ENCODE peak calls at places on chromosomes 12 and 14, in four cellular contexts. P is A673, E is neural crest cell, U is cardiac fibroblast. M is an unnamed sample.
A peak's percentile ranks its signal among the peaks of the same experiment; 100 is the strongest.

GRCh38 chr12:114674201-114675047 is 9.6 kb downstream of the TBX3 start:
- DNase-seq in P (no peak), E (no peak), U (no peak), M (no peak)

GRCh38 chr14:52879958-52880357 is 70.9 kb downstream of the FERMT2 start:
- DNase-seq in P (no peak), E (no peak), U (peak; percentile 16), M (no peak)

GRCh38 chr12:117547209-117547608 is 185.8 kb upstream of the NOS1 start:
- DNase-seq in P (no peak), E (no peak), U (no peak), M (no peak)

GRCh38 chr14:72657214-72657921 is 236.5 kb downstream of the DPF3 start:
- DNase-seq in P (no peak), E (no peak), U (no peak), M (no peak)

GRCh38 chr12:53235742-53236442 is 3.9 kb upstream of the RARG start:
- DNase-seq in P (no peak), E (no peak), U (no peak), M (no peak)

GRCh38 chr12:7219599-7220243 is 30.2 kb downstream of the PEX5 start:
- DNase-seq in P (peak; percentile 75), E (peak; percentile 71), U (peak; percentile 85), M (peak; percentile 73)

GRCh38 chr12:88185988-88186387 is 43.9 kb downstream of the TMTC3 start:
- DNase-seq in P (peak; percentile 22), E (no peak), U (peak; percentile 46), M (no peak)

GRCh38 chr14:75981426-75981825 is 369 bp downstream of the TGFB3 start:
- DNase-seq in P (peak; percentile 25), E (no peak), U (no peak), M (no peak)

GRCh38 chr12:12201274-12201758 is 65.5 kb downstream of the LRP6 start:
- DNase-seq in P (no peak), E (no peak), U (peak; percentile 67), M (no peak)

GRCh38 chr12:52870361-52871290 is 21.8 kb upstream of the KRT78 start:
- DNase-seq in P (peak; percentile 73), E (peak; percentile 72), U (peak; percentile 47), M (peak; percentile 87)

GRCh38 chr12:97016163-97016562 is 109.1 kb downstream of the NEDD1 start:
- DNase-seq in P (no peak), E (no peak), U (no peak), M (no peak)

GRCh38 chr12:91382081-91382543 is 199.5 kb upstream of the DCN start:
- DNase-seq in P (peak; percentile 82), E (peak; percentile 96), U (peak; percentile 83), M (peak; percentile 90)

GRCh38 chr12:126286203-126286602 is 1221.0 kb downstream of the AACS start:
- DNase-seq in P (no peak), E (no peak), U (no peak), M (no peak)

GRCh38 chr14:75278422-75279152 is at the start of gene FOS:
- DNase-seq in P (peak; percentile 95), E (peak; percentile 79), U (peak; percentile 98), M (peak; percentile 79)

GRCh38 chr14:25041484-25041883 is 8.5 kb downstream of the STXBP6 start:
- DNase-seq in P (no peak), E (no peak), U (no peak), M (no peak)

GRCh38 chr12:53939141-53940108 is 794 bp downstream of the HOXC13 start:
- DNase-seq in P (peak; percentile 62), E (no peak), U (peak; percentile 27), M (peak; percentile 62)

GRCh38 chr12:26748741-26749431 is 84.1 kb downstream of the ITPR2 start:
- DNase-seq in P (peak; percentile 94), E (no peak), U (peak; percentile 53), M (no peak)

GRCh38 chr12:132171293-132171967 is 27.2 kb downstream of the NOC4L start:
- DNase-seq in P (no peak), E (no peak), U (no peak), M (no peak)

GRCh38 chr12:120076651-120077050 is 39.9 kb downstream of the RAB35 start:
- DNase-seq in P (no peak), E (no peak), U (no peak), M (no peak)

GRCh38 chr12:6768385-6769002 is 2.3 kb downstream of the PTMS start:
- DNase-seq in P (peak; percentile 33), E (no peak), U (no peak), M (no peak)

GRCh38 chr12:39581592-39581991 is 38.0 kb downstream of the ABCD2 start:
- DNase-seq in P (peak; percentile 12), E (no peak), U (peak; percentile 17), M (no peak)

DNA sequence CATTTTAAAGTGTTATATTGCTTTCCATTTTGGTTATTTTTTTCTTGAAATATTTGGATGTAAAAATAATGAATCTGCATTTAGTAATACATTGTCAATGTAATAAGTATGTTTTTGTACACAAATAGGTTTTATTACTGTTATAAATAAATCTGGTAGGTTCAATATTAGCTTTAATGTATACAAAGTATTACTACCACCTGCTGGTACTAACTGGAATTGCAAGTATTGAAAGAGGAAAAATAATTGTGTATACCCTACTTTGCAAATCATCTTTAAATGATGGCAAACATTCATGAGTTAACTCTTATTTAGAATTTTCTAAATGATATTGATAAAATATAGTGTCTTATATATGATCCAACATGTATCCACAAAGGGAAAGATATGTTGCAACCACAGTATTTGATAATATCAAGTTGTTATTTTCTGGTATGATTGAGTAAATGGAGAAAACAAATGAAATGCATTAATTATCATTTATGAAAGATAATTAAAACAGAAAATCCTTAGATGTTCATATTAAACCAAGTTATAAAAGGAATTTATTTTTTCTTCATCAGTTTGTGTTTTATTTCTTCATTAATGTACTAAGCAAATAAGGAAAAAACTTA is 3.2 kb downstream of the OR4K2 start:
- DNase-seq in P (peak; percentile 14), E (no peak), U (no peak), M (no peak)
- TF ChIP-seq CTCF in P (peak; percentile 69), E (peak; percentile 73), U (peak; percentile 76), M (peak; percentile 98)

DNA sequence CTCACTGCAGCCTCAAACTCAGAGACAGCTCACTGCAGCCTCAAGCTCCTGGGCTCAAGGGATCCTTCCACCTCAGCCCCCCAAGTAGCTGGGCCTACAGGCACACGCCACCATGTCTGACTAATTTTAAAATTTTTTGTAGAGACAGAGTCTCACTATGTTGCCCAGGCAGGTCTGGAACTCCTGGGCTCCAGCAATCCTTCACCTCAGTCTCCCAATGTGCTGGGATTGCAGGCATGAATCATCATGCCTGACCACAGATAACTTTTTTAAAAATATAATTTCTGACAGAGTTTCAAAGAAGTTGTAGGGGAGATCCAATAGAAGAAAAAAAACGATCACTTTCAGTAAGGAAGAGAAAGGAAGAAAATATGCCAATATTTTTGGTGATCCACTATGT is 189.7 kb upstream of the CDKN3 start:
- DNase-seq in P (no peak), E (no peak), U (no peak), M (no peak)
- TF ChIP-seq CTCF in P (no peak), E (no peak), U (no peak), M (no peak)

GRCh38 chr12:2683283-2684025 is 111.3 kb upstream of the FKBP4 start:
- DNase-seq in P (no peak), E (no peak), U (no peak), M (no peak)
- TF ChIP-seq CTCF in P (no peak), E (no peak), U (no peak), M (no peak)

GRCh38 chr14:101737414-101738367 is 23.8 kb upstream of the PPP2R5C start:
- DNase-seq in P (no peak), E (no peak), U (no peak), M (no peak)
- TF ChIP-seq CTCF in P (peak; percentile 47), E (no peak), U (peak; percentile 5), M (no peak)

GRCh38 chr12:113196582-113196981 is 11.1 kb downstream of the RITA1 start:
- DNase-seq in P (no peak), E (no peak), U (no peak), M (no peak)

GRCh38 chr12:113196996-113197395 is 11.5 kb downstream of the RITA1 start:
- DNase-seq in P (peak; percentile 71), E (peak; percentile 43), U (peak; percentile 90), M (peak; percentile 68)

GRCh38 chr12:113197518-113198077 is 12.1 kb downstream of the RITA1 start:
- DNase-seq in P (no peak), E (no peak), U (no peak), M (no peak)

GRCh38 chr12:113195598-113195997 is 10.1 kb downstream of the RITA1 start:
- DNase-seq in P (no peak), E (no peak), U (no peak), M (no peak)

GRCh38 chr12:113194971-113195391 is 9.5 kb downstream of the RITA1 start:
- DNase-seq in P (no peak), E (no peak), U (peak; percentile 61), M (no peak)
- TF ChIP-seq CTCF in P (no peak), E (no peak), U (no peak), M (no peak)

DNA sequence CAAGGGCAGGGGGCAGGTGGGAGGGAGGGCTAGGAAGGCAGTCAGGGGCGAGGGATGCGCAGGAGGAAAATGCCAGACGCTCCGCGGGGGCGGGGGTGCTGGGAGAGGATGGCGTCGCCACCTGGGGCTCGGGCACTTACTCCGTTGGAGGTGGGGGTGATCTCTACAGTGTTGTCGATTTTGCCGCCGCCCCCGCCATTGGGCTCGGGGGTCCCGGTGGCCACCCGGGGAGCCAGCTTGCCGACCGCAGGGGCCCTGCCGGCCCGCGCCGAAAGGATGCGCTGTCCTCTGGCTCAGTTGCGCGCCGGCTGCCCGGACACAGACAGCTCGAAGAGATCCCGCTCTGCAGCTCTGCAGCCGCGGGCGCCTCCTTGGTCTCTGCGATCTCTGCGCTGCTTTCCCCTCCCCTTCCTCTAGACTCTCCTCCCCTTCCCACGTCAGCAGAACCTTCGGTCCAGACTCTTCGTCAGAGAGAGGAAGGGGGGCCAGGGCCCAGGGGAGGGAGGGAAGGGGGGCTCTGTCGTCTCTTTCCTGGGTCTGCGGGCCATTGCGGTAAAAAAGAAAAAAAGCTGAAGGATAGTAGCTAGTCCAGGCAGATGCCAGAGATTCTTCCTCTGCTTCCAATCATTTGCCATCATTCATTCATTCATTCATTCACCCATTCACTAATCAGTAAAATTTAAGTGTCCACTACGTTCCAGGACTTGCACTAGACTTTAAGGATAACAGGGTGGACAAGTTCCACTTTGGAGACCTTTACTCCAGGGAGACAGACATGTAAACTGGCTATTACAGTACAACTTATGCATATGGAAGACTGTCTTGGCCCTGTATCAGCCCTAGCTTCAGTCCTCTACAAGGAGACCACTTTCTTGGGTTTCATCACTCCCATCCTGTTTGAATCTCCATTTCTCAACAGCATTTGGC is at the start of gene SLC22A17:
- DNase-seq in P (peak; percentile 91), E (peak; percentile 70), U (peak; percentile 85), M (peak; percentile 68)
- TF ChIP-seq CTCF in P (no peak), E (peak; percentile 23), U (no peak), M (no peak)

M was measured in endothelial cell.